ENCODE peak calls at places on chromosomes 5 and 9, in seven cellular contexts. One of them, this sample, is unnamed.

GRCh38 chr5:116795189-116795588 is 220.6 kb upstream of the SEMA6A start:
- DNase-seq in H1: no peak
- DNase-seq in HCT116: no peak
- DNase-seq in A549: no peak
- DNase-seq in spleen: no peak
- DNase-seq in heart left ventricle: no peak
- DNase-seq in gastrocnemius medialis: no peak
- DNase-seq in this sample: no peak

GRCh38 chr5:15645376-15645775 is 145.4 kb downstream of the FBXL7 start:
- DNase-seq in H1: no peak
- DNase-seq in HCT116: no peak
- DNase-seq in A549: no peak
- DNase-seq in spleen: no peak
- DNase-seq in heart left ventricle: no peak
- DNase-seq in gastrocnemius medialis: no peak
- DNase-seq in this sample: no peak

GRCh38 chr5:119397518-119398380 is 41.9 kb downstream of the TNFAIP8 start:
- DNase-seq in H1: no peak
- DNase-seq in HCT116: no peak
- DNase-seq in A549: no peak
- DNase-seq in spleen: no peak
- DNase-seq in heart left ventricle: no peak
- DNase-seq in gastrocnemius medialis: no peak
- DNase-seq in this sample: no peak

GRCh38 chr5:16945163-16945562 is 9.1 kb upstream of the MYO10 start:
- DNase-seq in H1: no peak
- DNase-seq in HCT116: no peak
- DNase-seq in A549: no peak
- DNase-seq in spleen: no peak
- DNase-seq in heart left ventricle: no peak
- DNase-seq in gastrocnemius medialis: no peak
- DNase-seq in this sample: no peak

GRCh38 chr5:103918668-103919367 is 356.2 kb upstream of the NUDT12 start:
- DNase-seq in H1: no peak
- DNase-seq in HCT116: no peak
- DNase-seq in A549: no peak
- DNase-seq in spleen: no peak
- DNase-seq in heart left ventricle: no peak
- DNase-seq in gastrocnemius medialis: no peak
- DNase-seq in this sample: no peak

GRCh38 chr5:5532306-5533076 is 110.0 kb downstream of the ICE1 start:
- DNase-seq in H1: no peak
- DNase-seq in HCT116: no peak
- DNase-seq in A549: no peak
- DNase-seq in spleen: no peak
- DNase-seq in heart left ventricle: no peak
- DNase-seq in gastrocnemius medialis: no peak
- DNase-seq in this sample: no peak

GRCh38 chr5:176793343-176793699 is 17.0 kb upstream of the UNC5A start:
- DNase-seq in H1: peak
- DNase-seq in HCT116: no peak
- DNase-seq in A549: no peak
- DNase-seq in spleen: no peak
- DNase-seq in heart left ventricle: no peak
- DNase-seq in gastrocnemius medialis: no peak
- DNase-seq in this sample: no peak

GRCh38 chr9:121503443-121503842 is 3.8 kb upstream of the GGTA1 start:
- DNase-seq in H1: no peak
- DNase-seq in HCT116: no peak
- DNase-seq in A549: no peak
- DNase-seq in spleen: no peak
- DNase-seq in heart left ventricle: no peak
- DNase-seq in gastrocnemius medialis: no peak
- DNase-seq in this sample: no peak

GRCh38 chr9:88973281-88974045 is 17.8 kb upstream of the S1PR3 start:
- DNase-seq in H1: no peak
- DNase-seq in HCT116: no peak
- DNase-seq in A549: no peak
- DNase-seq in spleen: no peak
- DNase-seq in heart left ventricle: no peak
- DNase-seq in gastrocnemius medialis: no peak
- DNase-seq in this sample: no peak

GRCh38 chr5:147559725-147560124 is 49.9 kb upstream of the DPYSL3 start:
- DNase-seq in H1: no peak
- DNase-seq in HCT116: no peak
- DNase-seq in A549: no peak
- DNase-seq in spleen: no peak
- DNase-seq in heart left ventricle: no peak
- DNase-seq in gastrocnemius medialis: no peak
- DNase-seq in this sample: no peak

GRCh38 chr9:9003184-9003583 is 1203.6 kb upstream of the DMAC1 start:
- DNase-seq in H1: no peak
- DNase-seq in HCT116: no peak
- DNase-seq in A549: no peak
- DNase-seq in spleen: no peak
- DNase-seq in heart left ventricle: peak
- DNase-seq in gastrocnemius medialis: no peak
- DNase-seq in this sample: no peak

GRCh38 chr9:136854842-136855460 is 2.8 kb downstream of the MAMDC4 start:
- DNase-seq in H1: peak
- DNase-seq in HCT116: no peak
- DNase-seq in A549: no peak
- DNase-seq in spleen: no peak
- DNase-seq in heart left ventricle: peak
- DNase-seq in gastrocnemius medialis: no peak
- DNase-seq in this sample: no peak

GRCh38 chr5:29162297-29162696 is 2031.2 kb upstream of the CDH6 start:
- DNase-seq in H1: no peak
- DNase-seq in HCT116: no peak
- DNase-seq in A549: no peak
- DNase-seq in spleen: no peak
- DNase-seq in heart left ventricle: no peak
- DNase-seq in gastrocnemius medialis: no peak
- DNase-seq in this sample: no peak

GRCh38 chr9:96327694-96328352 is 25.8 kb upstream of the HSD17B3 start:
- DNase-seq in H1: no peak
- DNase-seq in HCT116: no peak
- DNase-seq in A549: peak
- DNase-seq in spleen: no peak
- DNase-seq in heart left ventricle: peak
- DNase-seq in gastrocnemius medialis: no peak
- DNase-seq in this sample: no peak

GRCh38 chr5:138568061-138568824 is 7.0 kb downstream of the HSPA9 start:
- DNase-seq in H1: no peak
- DNase-seq in HCT116: no peak
- DNase-seq in A549: no peak
- DNase-seq in spleen: no peak
- DNase-seq in heart left ventricle: no peak
- DNase-seq in gastrocnemius medialis: no peak
- DNase-seq in this sample: no peak
- TF ChIP-seq CTCF in H1: no peak
- TF ChIP-seq CTCF in HCT116: peak
- TF ChIP-seq CTCF in A549: no peak
- TF ChIP-seq CTCF in spleen: no peak
- TF ChIP-seq CTCF in heart left ventricle: no peak
- TF ChIP-seq CTCF in gastrocnemius medialis: no peak
- TF ChIP-seq CTCF in this sample: no peak

GRCh38 chr9:94631599-94631998 is 7.7 kb downstream of the FBP1 start:
- DNase-seq in H1: no peak
- DNase-seq in HCT116: no peak
- DNase-seq in A549: no peak
- DNase-seq in spleen: no peak
- DNase-seq in heart left ventricle: no peak
- DNase-seq in gastrocnemius medialis: no peak
- DNase-seq in this sample: no peak
- H3K4me3 ChIP-seq in H1: no peak
- H3K4me3 ChIP-seq in HCT116: no peak
- H3K4me3 ChIP-seq in A549: no peak
- H3K4me3 ChIP-seq in spleen: no peak
- H3K4me3 ChIP-seq in heart left ventricle: no peak
- H3K4me3 ChIP-seq in gastrocnemius medialis: no peak
- H3K4me3 ChIP-seq in this sample: no peak

GRCh38 chr5:149162401-149163084 is 21.2 kb downstream of the ABLIM3 start:
- DNase-seq in H1: no peak
- DNase-seq in HCT116: peak
- DNase-seq in A549: no peak
- DNase-seq in spleen: no peak
- DNase-seq in heart left ventricle: no peak
- DNase-seq in gastrocnemius medialis: no peak
- DNase-seq in this sample: no peak

GRCh38 chr5:149156435-149157083 is 15.3 kb downstream of the ABLIM3 start:
- DNase-seq in H1: no peak
- DNase-seq in HCT116: no peak
- DNase-seq in A549: no peak
- DNase-seq in spleen: no peak
- DNase-seq in heart left ventricle: no peak
- DNase-seq in gastrocnemius medialis: no peak
- DNase-seq in this sample: no peak

GRCh38 chr5:149157330-149157729 is 16.0 kb downstream of the ABLIM3 start:
- DNase-seq in H1: no peak
- DNase-seq in HCT116: no peak
- DNase-seq in A549: no peak
- DNase-seq in spleen: no peak
- DNase-seq in heart left ventricle: no peak
- DNase-seq in gastrocnemius medialis: no peak
- DNase-seq in this sample: no peak

GRCh38 chr5:149160291-149160787 is 19.0 kb downstream of the ABLIM3 start:
- DNase-seq in H1: no peak
- DNase-seq in HCT116: no peak
- DNase-seq in A549: no peak
- DNase-seq in spleen: no peak
- DNase-seq in heart left ventricle: no peak
- DNase-seq in gastrocnemius medialis: no peak
- DNase-seq in this sample: no peak

DNA sequence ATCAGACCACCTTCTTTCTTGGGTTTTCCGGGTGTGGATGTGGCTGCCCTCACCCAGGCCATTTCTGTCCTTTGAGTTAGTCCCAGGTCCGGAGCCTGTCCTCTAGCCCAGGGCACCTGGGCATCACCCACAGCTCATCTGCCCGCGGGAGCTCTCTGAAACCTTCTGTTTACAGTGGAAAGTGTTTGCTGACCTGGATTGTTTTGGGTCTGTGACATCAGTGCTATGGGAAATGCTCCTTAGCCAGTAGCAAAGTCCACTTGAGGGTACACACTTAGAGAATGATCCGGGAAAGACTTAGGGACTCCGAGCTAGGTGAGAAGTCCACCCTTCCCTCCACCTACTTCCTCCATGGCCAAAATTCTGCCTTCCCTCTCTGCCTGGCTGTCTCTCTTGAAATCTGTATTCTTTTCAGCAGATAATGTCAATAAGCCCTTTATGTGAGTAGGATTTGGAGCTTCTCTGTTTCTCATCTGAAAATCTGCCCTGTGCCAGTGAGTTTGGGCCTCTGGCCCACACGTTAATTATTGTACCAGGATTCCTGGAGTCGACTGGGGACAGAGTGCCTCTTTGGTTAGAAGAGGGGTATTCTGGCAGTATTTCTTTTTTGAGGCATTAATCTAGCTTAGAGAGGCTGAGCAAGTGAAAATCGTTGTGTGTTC is 19.9 kb downstream of the ABLIM3 start:
- DNase-seq in H1: no peak
- DNase-seq in HCT116: no peak
- DNase-seq in A549: no peak
- DNase-seq in spleen: no peak
- DNase-seq in heart left ventricle: no peak
- DNase-seq in gastrocnemius medialis: no peak
- DNase-seq in this sample: no peak
- TF ChIP-seq POLR2A in H1: no peak
- TF ChIP-seq POLR2A in HCT116: no peak
- TF ChIP-seq POLR2A in A549: no peak
- TF ChIP-seq POLR2A in spleen: no peak
- TF ChIP-seq POLR2A in heart left ventricle: no peak
- TF ChIP-seq POLR2A in gastrocnemius medialis: no peak
- TF ChIP-seq POLR2A in this sample: no peak

DNA sequence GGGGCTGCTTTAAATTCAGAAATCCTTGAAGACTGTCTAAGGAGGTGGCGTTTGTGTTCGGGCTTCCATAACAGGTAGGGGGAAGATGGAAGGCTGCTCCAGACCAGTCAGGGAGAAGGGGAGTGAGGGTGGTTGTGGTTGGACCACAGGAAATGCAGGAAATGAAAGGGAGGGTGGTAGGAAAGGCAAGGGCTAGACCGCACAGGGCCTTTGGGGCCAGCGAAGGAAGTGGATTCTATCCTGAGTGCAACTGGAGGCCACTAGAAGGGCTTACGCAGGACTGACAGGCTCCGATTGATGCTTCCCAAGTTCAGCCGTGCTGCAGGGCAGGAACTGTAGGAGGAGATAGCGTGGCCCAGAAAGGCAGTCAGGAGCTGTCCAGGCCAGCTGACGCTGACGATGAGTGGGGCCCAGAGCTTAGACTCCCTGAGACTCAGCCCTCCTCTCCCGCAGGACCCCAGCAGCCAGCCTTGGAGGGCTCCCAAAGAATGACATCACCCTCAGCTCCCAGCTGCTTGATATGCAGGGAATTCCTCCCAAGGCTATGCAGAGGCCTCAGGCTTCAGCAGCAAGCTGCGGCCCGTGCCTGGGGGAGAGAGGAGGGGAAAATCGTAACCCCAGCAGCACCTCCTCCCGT is 48.8 kb downstream of the KCNIP1 start:
- DNase-seq in H1: no peak
- DNase-seq in HCT116: no peak
- DNase-seq in A549: no peak
- DNase-seq in spleen: peak
- DNase-seq in heart left ventricle: peak
- DNase-seq in gastrocnemius medialis: peak
- DNase-seq in this sample: no peak
- TF ChIP-seq CTCF in H1: peak
- TF ChIP-seq CTCF in HCT116: no peak
- TF ChIP-seq CTCF in A549: no peak
- TF ChIP-seq CTCF in spleen: no peak
- TF ChIP-seq CTCF in heart left ventricle: no peak
- TF ChIP-seq CTCF in gastrocnemius medialis: no peak
- TF ChIP-seq CTCF in this sample: no peak

DNA sequence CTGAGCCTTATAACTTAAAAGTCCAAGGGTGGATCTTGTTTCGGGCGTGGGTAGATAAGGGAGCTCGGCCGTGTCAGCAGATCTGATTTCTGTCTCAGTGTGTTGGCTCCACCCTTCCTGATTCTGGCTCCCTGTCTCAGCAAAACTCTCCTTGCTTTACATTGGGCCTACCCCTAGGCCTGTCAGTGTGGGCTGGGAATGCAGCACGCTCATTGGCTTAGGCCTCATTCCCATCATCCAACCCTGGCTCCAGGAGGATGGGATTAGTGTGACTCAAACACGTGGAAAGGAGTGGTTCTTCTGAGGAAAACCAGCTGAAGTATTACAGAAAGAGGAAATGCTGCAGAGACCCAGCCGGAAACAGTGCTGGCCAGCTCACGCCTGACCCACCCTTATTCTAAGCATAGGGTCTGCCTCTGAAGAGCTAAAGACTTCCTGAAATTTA is 59.9 kb downstream of the ZFAND5 start:
- DNase-seq in H1: no peak
- DNase-seq in HCT116: peak
- DNase-seq in A549: peak
- DNase-seq in spleen: peak
- DNase-seq in heart left ventricle: peak
- DNase-seq in gastrocnemius medialis: peak
- DNase-seq in this sample: peak
- H3K4me3 ChIP-seq in H1: no peak
- H3K4me3 ChIP-seq in HCT116: peak
- H3K4me3 ChIP-seq in A549: peak
- H3K4me3 ChIP-seq in spleen: no peak
- H3K4me3 ChIP-seq in heart left ventricle: peak
- H3K4me3 ChIP-seq in gastrocnemius medialis: peak
- H3K4me3 ChIP-seq in this sample: no peak

This sample was measured in lower leg skin.